ENCODE peak calls at places on chromosomes 13 and 19, in eight cellular contexts. L is gastrocnemius medialis; R is heart left ventricle; N is natural killer cell; Z is K562; Q is activated B cell treated with CpG ODN at 0.5 μM for 24 hours; I is activated T-cell treated with anti-CD3 and anti-CD28 coated beads, Interleukin-2, amount 50 U/mL, for 72 hours; P is pancreas. Y is an unnamed sample.

GRCh38 chr13:95188128-95188527 is 113.1 kb downstream of the ABCC4 start:
- ATAC-seq in Q (no peak), Z (no peak), I (no peak), N (no peak), R (no peak), P (no peak), L (peak; percentile 76), Y (no peak)

GRCh38 chr13:45296259-45296658 is 44.7 kb downstream of the TPT1 start:
- ATAC-seq in Q (no peak), L (no peak), Z (no peak), R (no peak), N (peak; percentile 25), P (no peak), I (no peak), Y (no peak)

GRCh38 chr13:62293081-62293480 is 877.4 kb upstream of the PCDH20 start:
- ATAC-seq in I (no peak), N (no peak), L (no peak), Z (no peak), Q (no peak), P (no peak), R (no peak), Y (no peak)

GRCh38 chr13:30576528-30576927 is 41.2 kb upstream of the USPL1 start:
- ATAC-seq in P (no peak), Q (no peak), R (no peak), I (peak; percentile 66), L (no peak), N (peak; percentile 28), Z (peak; percentile 41), Y (no peak)

GRCh38 chr13:108494991-108495661 is 134.3 kb upstream of the MYO16 start:
- ATAC-seq in L (no peak), R (no peak), I (no peak), Z (peak; percentile 23), Q (no peak), N (no peak), P (no peak), Y (peak; percentile 19)

GRCh38 chr13:36674337-36675212 is 755 bp downstream of the SERTM1 start:
- ATAC-seq in R (no peak), L (no peak), N (no peak), I (no peak), P (no peak), Z (no peak), Q (no peak), Y (peak; percentile 26)

GRCh38 chr13:98214008-98214643 is 37.1 kb upstream of the RNF113B start:
- ATAC-seq in N (no peak), P (peak; percentile 27), R (peak; percentile 33), Z (no peak), Q (no peak), I (no peak), L (no peak), Y (no peak)

GRCh38 chr19:46886546-46887239 is 25.9 kb downstream of the ARHGAP35 start:
- ATAC-seq in N (no peak), Z (no peak), L (no peak), I (peak; percentile 48), Q (no peak), P (no peak), R (no peak), Y (no peak)

GRCh38 chr13:91381371-91381770 is 17.1 kb upstream of the GPC5 start:
- ATAC-seq in P (no peak), I (no peak), Q (no peak), N (no peak), Z (peak; percentile 55), L (no peak), R (no peak), Y (no peak)

GRCh38 chr13:32645854-32646253 is 59.6 kb downstream of the PDS5B start:
- ATAC-seq in I (peak; percentile 79), R (no peak), P (no peak), N (peak; percentile 52), L (no peak), Q (no peak), Z (no peak), Y (no peak)

GRCh38 chr13:102617697-102618350 is 21.0 kb downstream of the TPP2 start:
- ATAC-seq in I (no peak), L (peak; percentile 100), P (no peak), Q (no peak), N (no peak), Z (no peak), R (no peak), Y (no peak)

GRCh38 chr19:12052057-12052570 is 647 bp downstream of the ZNF878 start:
- ATAC-seq in N (peak; percentile 24), Q (peak; percentile 12), L (no peak), R (no peak), Z (no peak), P (peak; percentile 11), I (no peak), Y (no peak)

GRCh38 chr13:96053003-96053703 is at the start of gene UGGT2:
- ATAC-seq in R (peak; percentile 100), L (peak; percentile 95), Q (peak; percentile 89), P (peak; percentile 99), I (peak; percentile 57), N (no peak), Z (peak; percentile 99), Y (peak; percentile 99)

GRCh38 chr13:99911069-99911964 is 60.2 kb downstream of the ZIC5 start:
- ATAC-seq in Z (no peak), N (no peak), Q (no peak), P (no peak), L (no peak), R (no peak), I (peak; percentile 71), Y (no peak)

GRCh38 chr13:99979453-99980200 is 2.0 kb upstream of the ZIC2 start:
- ATAC-seq in Q (no peak), L (no peak), Z (peak; percentile 18), I (no peak), P (no peak), R (no peak), N (no peak), Y (no peak)

GRCh38 chr19:46100344-46100743 is 24.1 kb downstream of the IGFL3 start:
- ATAC-seq in I (no peak), Q (no peak), L (no peak), R (no peak), P (no peak), N (no peak), Z (no peak), Y (no peak)

GRCh38 chr19:16061943-16062342 is 14.4 kb upstream of the TPM4 start:
- ATAC-seq in P (no peak), L (no peak), R (no peak), Q (no peak), I (peak; percentile 67), N (no peak), Z (no peak), Y (no peak)

GRCh38 chr13:33349314-33349995 is 63.9 kb upstream of the STARD13 start:
- ATAC-seq in I (no peak), N (no peak), R (peak; percentile 39), L (no peak), Q (no peak), P (peak; percentile 58), Z (no peak), Y (peak; percentile 0)

GRCh38 chr13:42151781-42152180 is 103.3 kb downstream of the DGKH start:
- ATAC-seq in R (no peak), I (no peak), Z (no peak), Q (no peak), P (no peak), N (no peak), L (no peak), Y (no peak)

GRCh38 chr13:41179593-41180250 is 14.6 kb downstream of the KBTBD7 start:
- ATAC-seq in I (peak; percentile 78), P (no peak), L (no peak), N (no peak), R (no peak), Z (peak; percentile 59), Q (no peak), Y (no peak)

GRCh38 chr13:84524586-84524985 is 642.3 kb upstream of the SLITRK1 start:
- ATAC-seq in I (no peak), Z (no peak), L (no peak), P (no peak), N (no peak), Q (no peak), R (no peak), Y (no peak)

GRCh38 chr13:30664689-30665088 is 47.0 kb downstream of the USPL1 start:
- ATAC-seq in N (no peak), P (peak; percentile 57), Q (no peak), I (no peak), R (no peak), Z (no peak), L (no peak), Y (no peak)

GRCh38 chr13:110799246-110800236 is 86.0 kb downstream of the ING1 start:
- ATAC-seq in P (peak; percentile 57), R (peak; percentile 63), Z (no peak), I (no peak), L (peak; percentile 55), Q (no peak), N (no peak), Y (peak; percentile 79)

GRCh38 chr19:47860602-47861297 is 1.7 kb downstream of the TPRX2 start:
- ATAC-seq in N (no peak), Q (no peak), L (no peak), Z (no peak), R (no peak), I (no peak), P (no peak), Y (no peak)

GRCh38 chr19:7544626-7545025 is 9.1 kb downstream of the PNPLA6 start:
- ATAC-seq in I (no peak), P (peak; percentile 53), N (no peak), Z (no peak), L (no peak), Q (no peak), R (no peak), Y (no peak)

GRCh38 chr13:44971656-44972595 is 17.3 kb downstream of the NUFIP1 start:
- ATAC-seq in N (no peak), P (no peak), L (peak; percentile 53), R (no peak), Z (no peak), Q (no peak), I (no peak), Y (no peak)

GRCh38 chr13:37995052-37995451 is 125.5 kb upstream of the TRPC4 start:
- ATAC-seq in R (no peak), P (no peak), N (no peak), I (no peak), L (no peak), Z (no peak), Q (no peak), Y (no peak)

GRCh38 chr13:63297162-63297561 is 1881.5 kb upstream of the PCDH20 start:
- ATAC-seq in N (no peak), I (no peak), L (no peak), Q (no peak), R (no peak), Z (no peak), P (no peak), Y (no peak)

GRCh38 chr19:3135961-3136683 is at the start of gene GNA15:
- ATAC-seq in Z (no peak), L (no peak), R (no peak), N (peak; percentile 22), I (peak; percentile 49), P (peak; percentile 65), Q (peak; percentile 34), Y (no peak)

GRCh38 chr19:49792829-49793560 is 20.1 kb downstream of the FUZ start:
- ATAC-seq in L (no peak), P (no peak), I (no peak), Z (no peak), R (no peak), N (no peak), Q (no peak), Y (no peak)

GRCh38 chr13:113950451-113951245 is 23.2 kb downstream of the C13orf46 start:
- ATAC-seq in R (peak; percentile 13), P (peak; percentile 4), Z (peak; percentile 38), N (no peak), I (peak; percentile 36), L (no peak), Q (peak; percentile 36), Y (peak; percentile 22)

GRCh38 chr19:57583521-57584416 is at the start of gene ZIK1:
- ATAC-seq in I (peak; percentile 91), N (peak; percentile 91), Q (peak; percentile 88), Z (peak; percentile 28), R (peak; percentile 94), L (peak; percentile 95), P (peak; percentile 96), Y (peak; percentile 93)

GRCh38 chr19:38786572-38787265 is 2.3 kb upstream of the LGALS7B start:
- ATAC-seq in N (no peak), Q (no peak), Z (no peak), P (no peak), L (no peak), R (no peak), I (no peak), Y (no peak)

GRCh38 chr19:45899919-45900589 is 2.4 kb downstream of the MYPOP start:
- ATAC-seq in N (no peak), I (no peak), L (no peak), Q (no peak), Z (no peak), P (no peak), R (no peak), Y (no peak)

Y was measured in gastroesophageal sphincter.